ENCODE peak calls at places on chromosomes 2 and 18, in six cellular contexts. One of them, this sample, is unnamed.

GRCh38 chr2:20224716-20225293 is at the start of gene SDC1:
- DNase-seq in tibial artery: no peak
- DNase-seq in AG09319: no peak
- DNase-seq in HFF-Myc: no peak
- DNase-seq in nephron progenitor cell: peak; percentile 75
- DNase-seq in dorsolateral prefrontal cortex: no peak
- DNase-seq in this sample: peak; percentile 49

GRCh38 chr2:14693874-14694273 is 61.4 kb downstream of the LRATD1 start:
- DNase-seq in HFF-Myc: no peak
- DNase-seq in dorsolateral prefrontal cortex: no peak
- DNase-seq in nephron progenitor cell: no peak
- DNase-seq in tibial artery: no peak
- DNase-seq in AG09319: no peak
- DNase-seq in this sample: no peak

GRCh38 chr18:57670046-57670445 is 48.4 kb upstream of the NARS1 start:
- DNase-seq in nephron progenitor cell: no peak
- DNase-seq in tibial artery: no peak
- DNase-seq in AG09319: no peak
- DNase-seq in dorsolateral prefrontal cortex: no peak
- DNase-seq in HFF-Myc: no peak
- DNase-seq in this sample: no peak

GRCh38 chr2:10977636-10978035 is 65.9 kb downstream of the KCNF1 start:
- DNase-seq in tibial artery: no peak
- DNase-seq in HFF-Myc: no peak
- DNase-seq in dorsolateral prefrontal cortex: no peak
- DNase-seq in nephron progenitor cell: no peak
- DNase-seq in AG09319: no peak
- DNase-seq in this sample: no peak

GRCh38 chr2:233929352-233929843 is 12.2 kb downstream of the TRPM8 start:
- DNase-seq in AG09319: no peak
- DNase-seq in tibial artery: no peak
- DNase-seq in nephron progenitor cell: no peak
- DNase-seq in dorsolateral prefrontal cortex: no peak
- DNase-seq in HFF-Myc: no peak
- DNase-seq in this sample: no peak

GRCh38 chr2:206176128-206176527 is 16.4 kb downstream of the EEF1B2 start:
- DNase-seq in nephron progenitor cell: no peak
- DNase-seq in dorsolateral prefrontal cortex: no peak
- DNase-seq in AG09319: no peak
- DNase-seq in HFF-Myc: no peak
- DNase-seq in tibial artery: no peak
- DNase-seq in this sample: no peak

GRCh38 chr2:215617060-215617824 is 181.4 kb upstream of the FN1 start:
- DNase-seq in AG09319: no peak
- DNase-seq in tibial artery: no peak
- DNase-seq in dorsolateral prefrontal cortex: no peak
- DNase-seq in HFF-Myc: no peak
- DNase-seq in nephron progenitor cell: no peak
- DNase-seq in this sample: no peak

GRCh38 chr18:58362027-58362575 is 266.8 kb downstream of the ALPK2 start:
- DNase-seq in nephron progenitor cell: no peak
- DNase-seq in AG09319: peak; percentile 78
- DNase-seq in dorsolateral prefrontal cortex: no peak
- DNase-seq in HFF-Myc: peak; percentile 62
- DNase-seq in tibial artery: no peak
- DNase-seq in this sample: no peak

GRCh38 chr2:45533771-45534170 is 77.3 kb downstream of the SRBD1 start:
- DNase-seq in dorsolateral prefrontal cortex: no peak
- DNase-seq in tibial artery: no peak
- DNase-seq in AG09319: peak; percentile 94
- DNase-seq in nephron progenitor cell: no peak
- DNase-seq in HFF-Myc: peak; percentile 31
- DNase-seq in this sample: no peak

GRCh38 chr2:237663517-237663916 is 36.1 kb downstream of the LRRFIP1 start:
- DNase-seq in tibial artery: no peak
- DNase-seq in dorsolateral prefrontal cortex: no peak
- DNase-seq in HFF-Myc: no peak
- DNase-seq in AG09319: no peak
- DNase-seq in nephron progenitor cell: no peak
- DNase-seq in this sample: no peak

GRCh38 chr2:237664151-237664550 is 36.8 kb downstream of the LRRFIP1 start:
- DNase-seq in dorsolateral prefrontal cortex: no peak
- DNase-seq in HFF-Myc: no peak
- DNase-seq in AG09319: no peak
- DNase-seq in tibial artery: no peak
- DNase-seq in nephron progenitor cell: no peak
- DNase-seq in this sample: no peak

GRCh38 chr2:237667891-237668290 is 40.5 kb downstream of the LRRFIP1 start:
- DNase-seq in dorsolateral prefrontal cortex: no peak
- DNase-seq in tibial artery: no peak
- DNase-seq in HFF-Myc: no peak
- DNase-seq in nephron progenitor cell: no peak
- DNase-seq in AG09319: no peak
- DNase-seq in this sample: no peak

GRCh38 chr2:237666606-237667005 is 39.2 kb downstream of the LRRFIP1 start:
- DNase-seq in HFF-Myc: no peak
- DNase-seq in tibial artery: no peak
- DNase-seq in dorsolateral prefrontal cortex: no peak
- DNase-seq in nephron progenitor cell: no peak
- DNase-seq in AG09319: no peak
- DNase-seq in this sample: no peak

DNA sequence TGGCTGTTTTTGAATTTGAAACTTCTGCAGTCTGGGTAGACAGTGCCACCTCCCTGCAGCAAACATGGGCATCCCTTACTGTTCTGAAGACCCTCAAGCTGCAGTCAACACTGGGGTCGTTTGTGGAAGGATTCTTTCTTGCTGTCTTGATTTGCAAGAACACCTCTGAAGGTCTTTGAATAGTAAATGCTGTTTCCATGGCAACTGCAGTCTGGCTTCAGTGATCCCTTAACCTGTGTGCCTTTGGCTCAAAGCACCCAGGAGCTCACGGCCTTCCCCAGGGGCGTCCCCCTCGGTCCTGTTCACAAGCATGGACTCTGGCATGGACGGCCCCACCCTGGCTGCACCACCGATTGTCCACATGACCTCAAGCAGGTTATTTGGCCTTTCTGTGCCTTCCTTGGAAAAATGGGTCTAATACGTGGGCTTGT is 38.3 kb downstream of the LRRFIP1 start:
- DNase-seq in nephron progenitor cell: peak; percentile 35
- DNase-seq in dorsolateral prefrontal cortex: no peak
- DNase-seq in HFF-Myc: no peak
- DNase-seq in AG09319: no peak
- DNase-seq in tibial artery: no peak
- DNase-seq in this sample: no peak
- TF ChIP-seq CTCF in nephron progenitor cell: no peak
- TF ChIP-seq CTCF in dorsolateral prefrontal cortex: no peak
- TF ChIP-seq CTCF in HFF-Myc: no peak
- TF ChIP-seq CTCF in AG09319: no peak
- TF ChIP-seq CTCF in tibial artery: no peak
- TF ChIP-seq CTCF in this sample: no peak

DNA sequence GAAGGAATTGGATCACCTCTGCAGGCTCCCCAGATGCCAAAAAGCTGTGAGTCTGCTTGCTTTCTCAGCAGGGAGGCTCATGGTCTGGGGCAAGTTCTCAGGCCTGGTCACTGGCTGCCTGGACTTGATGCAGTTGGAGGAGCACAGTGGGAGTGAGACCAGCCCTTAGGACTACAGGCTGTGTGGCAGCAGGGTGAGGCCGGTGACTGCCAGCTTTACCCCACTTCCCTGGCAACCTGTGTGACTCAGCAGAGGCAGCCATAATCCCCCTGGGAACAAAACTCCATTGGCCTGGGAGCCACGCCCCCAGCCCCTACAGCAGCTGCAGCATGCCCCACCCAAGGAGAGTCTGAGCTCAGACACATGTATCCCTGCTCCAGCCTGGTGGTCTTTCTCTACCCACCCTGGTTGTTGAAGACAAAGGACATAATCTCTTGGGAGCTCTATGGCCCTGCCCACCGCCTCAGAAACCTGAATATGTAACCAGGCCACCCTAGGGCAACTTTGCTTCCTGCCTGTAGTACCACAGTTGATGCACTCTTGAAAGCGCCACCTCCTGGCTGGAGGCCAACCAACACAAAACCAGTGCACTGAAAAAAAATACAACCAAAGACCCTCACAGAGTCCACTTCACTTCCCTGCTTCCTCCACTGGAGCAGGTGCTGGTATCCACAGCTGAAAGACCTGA is 106.8 kb upstream of the SPATS2L start:
- DNase-seq in HFF-Myc: no peak
- DNase-seq in AG09319: no peak
- DNase-seq in nephron progenitor cell: no peak
- DNase-seq in dorsolateral prefrontal cortex: no peak
- DNase-seq in tibial artery: no peak
- DNase-seq in this sample: no peak
- TF ChIP-seq CTCF in HFF-Myc: no peak
- TF ChIP-seq CTCF in AG09319: no peak
- TF ChIP-seq CTCF in nephron progenitor cell: no peak
- TF ChIP-seq CTCF in dorsolateral prefrontal cortex: no peak
- TF ChIP-seq CTCF in tibial artery: no peak
- TF ChIP-seq CTCF in this sample: no peak

GRCh38 chr2:73112026-73112912 is 479 bp downstream of the RAB11FIP5 start:
- DNase-seq in dorsolateral prefrontal cortex: no peak
- DNase-seq in HFF-Myc: no peak
- DNase-seq in nephron progenitor cell: peak; percentile 64
- DNase-seq in tibial artery: peak; percentile 66
- DNase-seq in AG09319: no peak
- DNase-seq in this sample: peak; percentile 51
- TF ChIP-seq CTCF in dorsolateral prefrontal cortex: no peak
- TF ChIP-seq CTCF in HFF-Myc: no peak
- TF ChIP-seq CTCF in nephron progenitor cell: no peak
- TF ChIP-seq CTCF in tibial artery: no peak
- TF ChIP-seq CTCF in AG09319: no peak
- TF ChIP-seq CTCF in this sample: no peak

DNA sequence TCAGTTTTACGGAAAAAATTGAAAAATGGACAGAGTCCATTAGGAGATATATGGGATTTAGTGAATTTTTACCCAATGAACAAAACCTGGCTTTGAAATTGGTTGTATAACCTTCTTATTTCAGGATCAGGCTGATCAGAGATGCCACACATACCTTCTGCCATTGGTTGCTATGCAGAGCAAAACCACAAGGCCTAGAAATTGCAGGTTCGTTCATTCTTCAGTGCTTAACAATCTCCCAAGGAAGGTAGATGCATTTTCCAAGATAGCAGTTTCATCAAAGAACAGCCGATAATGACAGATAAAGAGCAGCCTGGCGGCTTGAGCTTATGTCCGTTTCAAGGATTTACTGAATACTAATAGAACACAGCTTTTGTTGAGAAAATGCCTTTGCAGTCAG is 868.8 kb downstream of the EPHA4 start:
- DNase-seq in dorsolateral prefrontal cortex: no peak
- DNase-seq in HFF-Myc: no peak
- DNase-seq in tibial artery: no peak
- DNase-seq in nephron progenitor cell: no peak
- DNase-seq in AG09319: no peak
- DNase-seq in this sample: no peak
- TF ChIP-seq CTCF in dorsolateral prefrontal cortex: no peak
- TF ChIP-seq CTCF in HFF-Myc: no peak
- TF ChIP-seq CTCF in tibial artery: no peak
- TF ChIP-seq CTCF in nephron progenitor cell: no peak
- TF ChIP-seq CTCF in AG09319: no peak
- TF ChIP-seq CTCF in this sample: no peak

DNA sequence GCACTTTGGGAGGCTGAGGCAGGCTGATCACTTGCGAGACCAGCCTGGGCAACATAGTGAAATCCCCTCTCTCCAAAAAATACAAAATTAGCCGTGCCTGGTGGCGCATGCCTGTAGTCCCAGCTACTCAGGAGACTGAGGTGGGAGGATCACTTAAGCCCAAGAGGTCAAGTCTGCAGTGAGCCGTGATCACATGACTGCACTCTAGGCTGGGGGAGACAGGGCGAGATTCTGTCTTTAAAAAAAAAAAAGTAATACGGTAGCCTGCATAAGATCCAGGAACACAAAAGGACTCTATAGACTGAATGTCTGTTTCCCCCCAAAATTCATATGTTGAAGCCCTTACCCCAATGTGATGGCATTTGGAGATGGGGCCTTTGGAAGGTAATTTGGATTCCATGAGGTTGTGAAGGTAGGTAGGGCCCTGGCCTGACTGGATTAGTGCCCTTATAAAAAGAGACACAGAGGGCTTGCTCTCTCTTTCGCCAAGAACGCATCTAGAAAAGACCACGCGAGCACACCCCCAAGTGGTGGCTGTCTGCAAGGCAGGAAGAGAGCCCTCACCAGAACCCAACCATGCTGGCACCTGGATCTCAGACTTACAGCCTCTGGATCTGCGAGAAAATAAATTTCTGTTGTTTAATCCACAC is 17.0 kb downstream of the MBOAT2 start:
- DNase-seq in tibial artery: no peak
- DNase-seq in AG09319: no peak
- DNase-seq in nephron progenitor cell: peak; percentile 7
- DNase-seq in HFF-Myc: no peak
- DNase-seq in dorsolateral prefrontal cortex: no peak
- DNase-seq in this sample: peak; percentile 54
- TF ChIP-seq CTCF in tibial artery: no peak
- TF ChIP-seq CTCF in AG09319: no peak
- TF ChIP-seq CTCF in nephron progenitor cell: no peak
- TF ChIP-seq CTCF in HFF-Myc: peak; percentile 37
- TF ChIP-seq CTCF in dorsolateral prefrontal cortex: no peak
- TF ChIP-seq CTCF in this sample: peak; percentile 63

DNA sequence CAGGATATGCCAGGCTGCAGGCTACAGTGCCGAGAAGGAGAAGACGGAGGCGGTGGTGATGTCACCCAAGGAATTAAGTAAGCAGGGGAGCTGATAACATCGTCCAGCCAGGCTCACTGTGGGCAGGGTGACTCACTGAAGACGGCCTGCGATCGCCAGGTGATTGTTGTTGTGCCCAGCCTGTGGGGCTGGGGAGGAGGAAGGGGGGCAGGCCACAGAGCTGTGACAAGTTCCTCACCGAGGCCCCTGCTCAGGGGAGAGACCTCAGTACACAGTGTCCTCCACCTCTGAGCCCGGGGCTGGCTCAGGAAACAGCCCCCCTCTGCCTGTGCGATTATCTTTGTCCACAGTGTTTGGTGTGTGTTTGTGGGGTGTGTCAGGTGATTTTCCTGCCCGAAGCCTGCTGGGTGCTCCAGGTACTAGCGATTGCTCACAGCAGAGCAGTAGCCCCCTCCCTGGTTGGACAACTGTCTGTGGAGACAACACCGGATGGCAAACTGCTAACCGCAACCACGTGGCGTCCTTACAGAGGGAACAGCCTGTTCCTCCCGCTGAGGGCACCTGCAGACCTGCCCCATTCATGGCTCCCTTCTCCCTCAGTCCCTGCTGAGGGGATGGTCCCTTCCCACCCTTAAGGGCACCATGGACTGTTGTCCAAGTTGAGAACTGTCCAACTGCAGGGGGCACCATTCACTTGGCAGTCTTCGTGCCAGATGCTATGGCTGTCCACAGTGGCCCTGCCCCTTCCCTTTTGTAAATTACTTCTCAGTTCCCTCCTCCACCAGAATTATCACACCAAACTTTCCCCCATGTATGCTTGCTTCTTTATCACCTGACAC is 95.1 kb downstream of the ZFP36L2 start:
- DNase-seq in tibial artery: peak; percentile 86
- DNase-seq in AG09319: peak; percentile 42
- DNase-seq in nephron progenitor cell: no peak
- DNase-seq in HFF-Myc: no peak
- DNase-seq in dorsolateral prefrontal cortex: no peak
- DNase-seq in this sample: peak; percentile 48
- TF ChIP-seq CTCF in tibial artery: peak; percentile 30
- TF ChIP-seq CTCF in AG09319: peak; percentile 26
- TF ChIP-seq CTCF in nephron progenitor cell: no peak
- TF ChIP-seq CTCF in HFF-Myc: peak; percentile 32
- TF ChIP-seq CTCF in dorsolateral prefrontal cortex: peak; percentile 57
- TF ChIP-seq CTCF in this sample: no peak

This sample was measured in endothelial cell.